ENCODE peak calls at places on chromosomes 3 and 15, in five cellular contexts. One of them, this sample, is unnamed. For H3K4me1 and H3F3A, the result is how much of the 10 kb centered on the place peaks cover.

GRCh38 chr15:67547836-67548531 is 5.5 kb downstream of the MAP2K5 start:
- DNase-seq in PC-9: no peak
- DNase-seq in MM.1S: no peak
- DNase-seq in GM23338: no peak
- DNase-seq in SK-N-SH: no peak
- DNase-seq in this sample: peak

GRCh38 chr15:65396965-65397317 is 19.1 kb upstream of the IGDCC3 start:
- DNase-seq in PC-9: no peak
- DNase-seq in MM.1S: no peak
- DNase-seq in GM23338: no peak
- DNase-seq in SK-N-SH: no peak
- DNase-seq in this sample: no peak

GRCh38 chr3:16079519-16079918 is 95.0 kb upstream of the GALNT15 start:
- DNase-seq in PC-9: no peak
- DNase-seq in MM.1S: no peak
- DNase-seq in GM23338: no peak
- DNase-seq in SK-N-SH: no peak
- DNase-seq in this sample: peak

GRCh38 chr15:64858136-64858535 is 16.4 kb downstream of the PLEKHO2 start:
- DNase-seq in PC-9: no peak
- DNase-seq in MM.1S: no peak
- DNase-seq in GM23338: no peak
- DNase-seq in SK-N-SH: no peak
- DNase-seq in this sample: no peak

GRCh38 chr3:4410174-4410573 is 56.9 kb downstream of the SUMF1 start:
- DNase-seq in PC-9: no peak
- DNase-seq in MM.1S: no peak
- DNase-seq in GM23338: no peak
- DNase-seq in SK-N-SH: no peak
- DNase-seq in this sample: peak

GRCh38 chr3:122890077-122890484 is 95.2 kb downstream of the SLC49A4 start:
- DNase-seq in PC-9: peak
- DNase-seq in MM.1S: no peak
- DNase-seq in GM23338: peak
- DNase-seq in SK-N-SH: no peak
- DNase-seq in this sample: peak

GRCh38 chr15:48527517-48527916 is 118.0 kb downstream of the FBN1 start:
- DNase-seq in PC-9: no peak
- DNase-seq in MM.1S: no peak
- DNase-seq in GM23338: no peak
- DNase-seq in SK-N-SH: no peak
- DNase-seq in this sample: no peak

GRCh38 chr3:114179575-114179974 is 723 bp upstream of the DRD3 start:
- DNase-seq in PC-9: peak
- DNase-seq in MM.1S: no peak
- DNase-seq in GM23338: peak
- DNase-seq in SK-N-SH: peak
- DNase-seq in this sample: peak

GRCh38 chr3:48155122-48155521 is 33.1 kb downstream of the CDC25A start:
- DNase-seq in PC-9: peak
- DNase-seq in MM.1S: no peak
- DNase-seq in GM23338: no peak
- DNase-seq in SK-N-SH: no peak
- DNase-seq in this sample: peak

GRCh38 chr15:48939686-48940085 is 24.0 kb downstream of the SHC4 start:
- DNase-seq in PC-9: no peak
- DNase-seq in MM.1S: no peak
- DNase-seq in GM23338: no peak
- DNase-seq in SK-N-SH: no peak
- DNase-seq in this sample: peak

GRCh38 chr3:71107926-71108325 is 475.6 kb downstream of the FOXP1 start:
- DNase-seq in PC-9: no peak
- DNase-seq in MM.1S: no peak
- DNase-seq in GM23338: no peak
- DNase-seq in SK-N-SH: no peak
- DNase-seq in this sample: peak

GRCh38 chr3:187403768-187404270 is 35.6 kb downstream of the RTP4 start:
- DNase-seq in PC-9: peak
- DNase-seq in MM.1S: no peak
- DNase-seq in GM23338: no peak
- DNase-seq in SK-N-SH: no peak
- DNase-seq in this sample: peak

GRCh38 chr15:48644498-48644826 is 1.0 kb downstream of the FBN1 start:
- DNase-seq in PC-9: no peak
- DNase-seq in MM.1S: no peak
- DNase-seq in GM23338: no peak
- DNase-seq in SK-N-SH: no peak
- DNase-seq in this sample: peak

GRCh38 chr3:17740703-17741102 is 1.7 kb downstream of the TBC1D5 start:
- DNase-seq in PC-9: peak
- DNase-seq in MM.1S: peak
- DNase-seq in GM23338: no peak
- DNase-seq in SK-N-SH: peak
- DNase-seq in this sample: peak

GRCh38 chr15:60969658-60970057 is 259.4 kb downstream of the RORA start:
- DNase-seq in PC-9: no peak
- DNase-seq in MM.1S: no peak
- DNase-seq in GM23338: no peak
- DNase-seq in SK-N-SH: no peak
- DNase-seq in this sample: no peak

GRCh38 chr15:63288778-63289378 is 11.5 kb downstream of the APH1B start:
- DNase-seq in PC-9: no peak
- DNase-seq in MM.1S: peak
- DNase-seq in GM23338: peak
- DNase-seq in SK-N-SH: peak
- DNase-seq in this sample: peak

GRCh38 chr3:98680723-98681122 is 82.4 kb upstream of the ST3GAL6 start:
- DNase-seq in PC-9: peak
- DNase-seq in MM.1S: no peak
- DNase-seq in GM23338: no peak
- DNase-seq in SK-N-SH: no peak
- DNase-seq in this sample: peak

GRCh38 chr3:52730681-52731080 is 24.8 kb downstream of the SPCS1 start:
- DNase-seq in PC-9: no peak
- DNase-seq in MM.1S: peak
- DNase-seq in GM23338: no peak
- DNase-seq in SK-N-SH: no peak
- DNase-seq in this sample: no peak

GRCh38 chr15:60804986-60805949 is 326.3 kb upstream of the ICE2 start:
- DNase-seq in PC-9: no peak
- DNase-seq in MM.1S: no peak
- DNase-seq in GM23338: peak
- DNase-seq in SK-N-SH: no peak
- DNase-seq in this sample: peak

GRCh38 chr3:105513042-105513441 is 146.3 kb downstream of the ALCAM start:
- DNase-seq in PC-9: no peak
- DNase-seq in MM.1S: no peak
- DNase-seq in GM23338: no peak
- DNase-seq in SK-N-SH: no peak
- DNase-seq in this sample: peak

GRCh38 chr3:71244153-71245051 is 339.1 kb downstream of the FOXP1 start:
- DNase-seq in PC-9: no peak
- DNase-seq in MM.1S: no peak
- DNase-seq in GM23338: no peak
- DNase-seq in SK-N-SH: no peak
- DNase-seq in this sample: peak

GRCh38 chr3:64293121-64293520 is 67.9 kb upstream of the PRICKLE2 start:
- DNase-seq in PC-9: no peak
- DNase-seq in MM.1S: no peak
- DNase-seq in GM23338: no peak
- DNase-seq in SK-N-SH: no peak
- DNase-seq in this sample: no peak

GRCh38 chr3:194367992-194368841 is 1.3 kb downstream of the LRRC15 start:
- DNase-seq in PC-9: no peak
- DNase-seq in MM.1S: no peak
- DNase-seq in GM23338: no peak
- DNase-seq in SK-N-SH: peak
- DNase-seq in this sample: peak

GRCh38 chr3:38116471-38117162 is 20.3 kb downstream of the ACAA1 start:
- DNase-seq in PC-9: no peak
- DNase-seq in MM.1S: no peak
- DNase-seq in GM23338: no peak
- DNase-seq in SK-N-SH: no peak
- DNase-seq in this sample: peak

GRCh38 chr15:43239732-43240491 is 19.1 kb upstream of the EPB42 start:
- DNase-seq in PC-9: no peak
- DNase-seq in MM.1S: no peak
- DNase-seq in GM23338: no peak
- DNase-seq in SK-N-SH: no peak
- DNase-seq in this sample: no peak

GRCh38 chr15:29268706-29269484 is 727 bp downstream of the NSMCE3 start:
- DNase-seq in PC-9: no peak
- DNase-seq in MM.1S: peak
- DNase-seq in GM23338: peak
- DNase-seq in SK-N-SH: peak
- DNase-seq in this sample: peak

GRCh38 chr15:78001656-78002055 is 75.9 kb downstream of the TBC1D2B start:
- DNase-seq in PC-9: no peak
- DNase-seq in MM.1S: no peak
- DNase-seq in GM23338: no peak
- DNase-seq in SK-N-SH: no peak
- DNase-seq in this sample: no peak

GRCh38 chr15:28133281-28133680 is 34.2 kb upstream of the OCA2 start:
- DNase-seq in PC-9: no peak
- DNase-seq in MM.1S: no peak
- DNase-seq in GM23338: no peak
- DNase-seq in SK-N-SH: no peak
- DNase-seq in this sample: peak

GRCh38 chr3:39716849-39717248 is 92.6 kb upstream of the MYRIP start:
- DNase-seq in PC-9: no peak
- DNase-seq in MM.1S: no peak
- DNase-seq in GM23338: no peak
- DNase-seq in SK-N-SH: no peak
- DNase-seq in this sample: no peak

GRCh38 chr15:50164458-50164857 is 17.5 kb upstream of the SLC27A2 start:
- DNase-seq in PC-9: no peak
- DNase-seq in MM.1S: no peak
- DNase-seq in GM23338: no peak
- DNase-seq in SK-N-SH: no peak
- DNase-seq in this sample: peak

GRCh38 chr15:50168778-50169411 is 13.1 kb upstream of the SLC27A2 start:
- DNase-seq in PC-9: no peak
- DNase-seq in MM.1S: no peak
- DNase-seq in GM23338: no peak
- DNase-seq in SK-N-SH: no peak
- DNase-seq in this sample: no peak

GRCh38 chr15:50166216-50166615 is 15.8 kb upstream of the SLC27A2 start:
- DNase-seq in PC-9: peak
- DNase-seq in MM.1S: no peak
- DNase-seq in GM23338: no peak
- DNase-seq in SK-N-SH: no peak
- DNase-seq in this sample: peak

GRCh38 chr15:50163719-50164410 is 18.1 kb upstream of the SLC27A2 start:
- DNase-seq in PC-9: no peak
- DNase-seq in MM.1S: no peak
- DNase-seq in GM23338: no peak
- DNase-seq in SK-N-SH: no peak
- DNase-seq in this sample: peak

GRCh38 chr15:50167112-50167511 is 14.9 kb upstream of the SLC27A2 start:
- DNase-seq in PC-9: no peak
- DNase-seq in MM.1S: no peak
- DNase-seq in GM23338: no peak
- DNase-seq in SK-N-SH: no peak
- DNase-seq in this sample: no peak
- H3K4me1 ChIP-seq in PC-9: under half
- H3K4me1 ChIP-seq in MM.1S: under half
- H3K4me1 ChIP-seq in GM23338: under half
- H3K4me1 ChIP-seq in SK-N-SH: under half
- H3K4me1 ChIP-seq in this sample: under half

GRCh38 chr3:51390600-51391074 is 448 bp upstream of the RBM15B start:
- DNase-seq in PC-9: no peak
- DNase-seq in MM.1S: no peak
- DNase-seq in GM23338: peak
- DNase-seq in SK-N-SH: no peak
- DNase-seq in this sample: no peak

GRCh38 chr3:51392301-51393095 is 1.4 kb downstream of the RBM15B start:
- DNase-seq in PC-9: peak
- DNase-seq in MM.1S: no peak
- DNase-seq in GM23338: no peak
- DNase-seq in SK-N-SH: no peak
- DNase-seq in this sample: no peak

GRCh38 chr3:51391566-51392300 is 648 bp downstream of the RBM15B start:
- DNase-seq in PC-9: peak
- DNase-seq in MM.1S: peak
- DNase-seq in GM23338: peak
- DNase-seq in SK-N-SH: peak
- DNase-seq in this sample: peak

GRCh38 chr3:51390186-51390585 is 899 bp upstream of the RBM15B start:
- DNase-seq in PC-9: no peak
- DNase-seq in MM.1S: no peak
- DNase-seq in GM23338: no peak
- DNase-seq in SK-N-SH: no peak
- DNase-seq in this sample: no peak

GRCh38 chr3:51391075-51391565 is at the start of gene RBM15B:
- DNase-seq in PC-9: peak
- DNase-seq in MM.1S: peak
- DNase-seq in GM23338: no peak
- DNase-seq in SK-N-SH: peak
- DNase-seq in this sample: peak
- H3F3A ChIP-seq in PC-9: half or more
- H3F3A ChIP-seq in MM.1S: under half
- H3F3A ChIP-seq in GM23338: under half
- H3F3A ChIP-seq in SK-N-SH: under half
- H3F3A ChIP-seq in this sample: under half

GRCh38 chr3:156187146-156187769 is 66.9 kb downstream of the KCNAB1 start:
- DNase-seq in PC-9: no peak
- DNase-seq in MM.1S: no peak
- DNase-seq in GM23338: no peak
- DNase-seq in SK-N-SH: no peak
- DNase-seq in this sample: peak
- H3K4me1 ChIP-seq in PC-9: under half
- H3K4me1 ChIP-seq in MM.1S: under half
- H3K4me1 ChIP-seq in GM23338: under half
- H3K4me1 ChIP-seq in SK-N-SH: under half
- H3K4me1 ChIP-seq in this sample: under half

GRCh38 chr15:52220896-52221660 is 29.9 kb upstream of the GNB5 start:
- DNase-seq in PC-9: no peak
- DNase-seq in MM.1S: peak
- DNase-seq in GM23338: no peak
- DNase-seq in SK-N-SH: no peak
- DNase-seq in this sample: no peak

GRCh38 chr15:52221730-52222129 is 30.5 kb upstream of the GNB5 start:
- DNase-seq in PC-9: no peak
- DNase-seq in MM.1S: peak
- DNase-seq in GM23338: no peak
- DNase-seq in SK-N-SH: no peak
- DNase-seq in this sample: no peak

GRCh38 chr15:52227456-52227855 is 36.3 kb upstream of the GNB5 start:
- DNase-seq in PC-9: peak
- DNase-seq in MM.1S: peak
- DNase-seq in GM23338: peak
- DNase-seq in SK-N-SH: peak
- DNase-seq in this sample: peak

GRCh38 chr15:52225230-52225629 is 34.0 kb upstream of the GNB5 start:
- DNase-seq in PC-9: no peak
- DNase-seq in MM.1S: no peak
- DNase-seq in GM23338: no peak
- DNase-seq in SK-N-SH: no peak
- DNase-seq in this sample: no peak

GRCh38 chr15:52224211-52224610 is 33.0 kb upstream of the GNB5 start:
- DNase-seq in PC-9: no peak
- DNase-seq in MM.1S: no peak
- DNase-seq in GM23338: no peak
- DNase-seq in SK-N-SH: no peak
- DNase-seq in this sample: no peak
- H3F3A ChIP-seq in PC-9: under half
- H3F3A ChIP-seq in MM.1S: under half
- H3F3A ChIP-seq in GM23338: under half
- H3F3A ChIP-seq in SK-N-SH: under half
- H3F3A ChIP-seq in this sample: under half

This sample was measured in GM23248.